ENCODE peak calls at places on chromosomes 12 and 14, in four cellular contexts. H is GM12878, I is HepG2, M is K562. K is an unnamed sample.

GRCh38 chr12:64633940-64634337 is 23.6 kb downstream of the RASSF3 start:
- DNase-seq in H (no peak), M (no peak), I (peak), K (no peak)

GRCh38 chr12:111868676-111869588 is 26.9 kb downstream of the MAPKAPK5 start:
- DNase-seq in H (no peak), I (no peak), M (no peak), K (peak)

GRCh38 chr14:105021656-105022275 is 883 bp upstream of the CDCA4 start:
- DNase-seq in H (no peak), M (peak), I (peak), K (peak)

GRCh38 chr12:132218915-132219314 is 74.7 kb downstream of the NOC4L start:
- DNase-seq in I (peak), H (no peak), M (peak), K (peak)

GRCh38 chr12:1496162-1496925 is 98.0 kb downstream of the FBXL14 start:
- DNase-seq in I (no peak), H (no peak), M (no peak), K (no peak)

GRCh38 chr12:28110329-28110728 is 79.9 kb upstream of the CCDC91 start:
- DNase-seq in M (no peak), H (no peak), I (no peak), K (no peak)

GRCh38 chr12:69024413-69024812 is 91.4 kb upstream of the CPM start:
- DNase-seq in H (no peak), M (no peak), I (no peak), K (no peak)

GRCh38 chr14:101472518-101472849 is 88.8 kb upstream of the DIO3 start:
- DNase-seq in H (no peak), I (no peak), M (no peak), K (no peak)

GRCh38 chr12:24133385-24133784 is 183.9 kb upstream of the SOX5 start:
- DNase-seq in M (no peak), H (peak), I (peak), K (peak)

GRCh38 chr12:79006306-79006705 is 141.7 kb downstream of the SYT1 start:
- DNase-seq in H (no peak), I (no peak), M (no peak), K (no peak)

GRCh38 chr12:97910559-97910958 is 448.0 kb downstream of the RMST start:
- DNase-seq in I (no peak), H (no peak), M (no peak), K (no peak)
- TF ChIP-seq ETV6 in I (no peak), H (no peak), M (no peak), K (no peak)

GRCh38 chr12:9027156-9027555 is 37.8 kb downstream of the KLRG1 start:
- DNase-seq in I (no peak), H (no peak), M (no peak), K (no peak)
- TF ChIP-seq SP1 in I (no peak), H (no peak), M (no peak), K (no peak)

GRCh38 chr12:118370601-118371000 is 2.1 kb downstream of the TAOK3 start:
- DNase-seq in I (no peak), H (no peak), M (no peak), K (no peak)
- TF ChIP-seq CREB1 in I (no peak), H (no peak), M (no peak), K (no peak)

GRCh38 chr14:61694039-61694438 is 1.3 kb upstream of the HIF1A start:
- DNase-seq in I (no peak), H (no peak), M (no peak), K (no peak)

GRCh38 chr14:61698216-61698980 is 3.1 kb downstream of the HIF1A start:
- DNase-seq in H (no peak), M (no peak), I (no peak), K (no peak)

GRCh38 chr14:61696753-61697318 is 1.5 kb downstream of the HIF1A start:
- DNase-seq in M (no peak), H (no peak), I (no peak), K (no peak)

GRCh38 chr14:61694830-61695694 is at the start of gene HIF1A:
- DNase-seq in I (peak), H (peak), M (peak), K (peak)

DNA sequence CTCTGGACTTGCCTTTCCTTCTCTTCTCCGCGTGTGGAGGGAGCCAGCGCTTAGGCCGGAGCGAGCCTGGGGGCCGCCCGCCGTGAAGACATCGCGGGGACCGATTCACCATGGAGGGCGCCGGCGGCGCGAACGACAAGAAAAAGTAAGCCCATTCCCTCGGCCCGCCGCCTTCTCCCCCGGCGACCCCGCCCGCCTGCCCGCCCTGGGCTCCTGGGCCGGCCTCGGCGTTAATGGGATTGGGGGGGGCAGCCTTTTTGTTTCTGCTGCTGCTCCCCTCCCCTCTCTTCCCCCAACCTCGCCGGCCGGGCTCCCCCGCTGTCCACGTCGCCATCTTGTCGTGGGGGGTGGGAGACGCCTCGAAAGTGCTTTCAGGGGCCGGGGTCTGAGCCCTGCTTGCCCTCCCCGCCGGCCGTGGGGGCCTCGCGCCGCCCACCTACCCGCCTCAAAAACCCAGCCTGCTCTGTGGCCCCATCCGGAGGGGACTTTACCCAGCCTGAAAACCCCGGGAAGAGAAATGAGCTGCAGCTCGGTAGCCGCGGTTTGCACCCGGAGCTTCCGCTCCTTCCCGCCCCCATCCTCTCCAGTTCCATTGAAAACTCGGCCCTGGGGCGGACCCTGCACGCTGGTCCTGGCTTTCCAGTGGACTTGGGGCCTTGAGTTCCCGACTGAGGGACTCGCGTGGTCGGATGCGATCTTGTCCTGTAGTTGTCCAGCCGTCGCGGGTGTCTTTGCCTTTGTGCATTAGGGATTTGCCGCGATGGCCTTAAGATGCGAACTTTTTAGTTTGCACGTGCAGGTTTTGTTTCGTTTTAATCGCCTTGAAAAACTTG is 598 bp downstream of the HIF1A start:
- DNase-seq in H (no peak), I (peak), M (peak), K (peak)
- TF ChIP-seq ETV6 in H (no peak), I (no peak), M (no peak), K (no peak)

GRCh38 chr14:26984318-26985177 is 386.7 kb upstream of the NOVA1 start:
- DNase-seq in H (no peak), M (peak), I (peak), K (peak)
- TF ChIP-seq SP1 in H (no peak), M (no peak), I (no peak), K (no peak)

GRCh38 chr14:86015511-86015910 is 485.6 kb downstream of the FLRT2 start:
- DNase-seq in H (no peak), M (no peak), I (no peak), K (no peak)

GRCh38 chr14:86013663-86014062 is 483.7 kb downstream of the FLRT2 start:
- DNase-seq in I (peak), H (no peak), M (no peak), K (no peak)

GRCh38 chr14:86012391-86012790 is 482.4 kb downstream of the FLRT2 start:
- DNase-seq in I (no peak), H (no peak), M (no peak), K (no peak)

DNA sequence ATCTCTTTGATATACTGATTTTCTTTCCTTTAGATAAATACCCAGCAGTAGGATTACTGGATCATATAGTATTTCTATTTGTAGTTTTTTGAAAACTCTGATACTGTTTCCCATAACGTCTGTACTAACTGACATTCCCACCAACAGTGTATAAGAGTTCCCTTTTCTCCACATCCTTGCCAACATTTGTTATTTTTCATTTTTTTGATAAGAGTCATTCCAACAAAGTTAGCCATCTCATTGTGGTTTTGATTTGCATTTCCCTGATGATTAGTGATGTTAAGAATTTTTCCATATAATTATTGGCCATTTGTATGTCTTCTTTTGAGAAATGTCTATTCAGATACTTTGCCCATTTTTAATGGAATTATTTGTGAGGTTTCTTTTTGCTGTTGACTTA is 486.0 kb downstream of the FLRT2 start:
- DNase-seq in I (no peak), H (no peak), M (no peak), K (no peak)
- TF ChIP-seq CREB1 in I (no peak), H (no peak), M (no peak), K (no peak)

GRCh38 chr12:128803788-128804187 is 20.0 kb downstream of the SLC15A4 start:
- DNase-seq in H (no peak), M (no peak), I (no peak), K (no peak)

GRCh38 chr12:128804762-128805161 is 19.0 kb downstream of the SLC15A4 start:
- DNase-seq in M (no peak), H (no peak), I (no peak), K (no peak)

GRCh38 chr12:128801879-128802391 is 21.8 kb downstream of the SLC15A4 start:
- DNase-seq in I (no peak), M (no peak), H (no peak), K (no peak)

GRCh38 chr12:128800606-128801005 is 23.2 kb downstream of the SLC15A4 start:
- DNase-seq in I (no peak), M (no peak), H (no peak), K (no peak)

DNA sequence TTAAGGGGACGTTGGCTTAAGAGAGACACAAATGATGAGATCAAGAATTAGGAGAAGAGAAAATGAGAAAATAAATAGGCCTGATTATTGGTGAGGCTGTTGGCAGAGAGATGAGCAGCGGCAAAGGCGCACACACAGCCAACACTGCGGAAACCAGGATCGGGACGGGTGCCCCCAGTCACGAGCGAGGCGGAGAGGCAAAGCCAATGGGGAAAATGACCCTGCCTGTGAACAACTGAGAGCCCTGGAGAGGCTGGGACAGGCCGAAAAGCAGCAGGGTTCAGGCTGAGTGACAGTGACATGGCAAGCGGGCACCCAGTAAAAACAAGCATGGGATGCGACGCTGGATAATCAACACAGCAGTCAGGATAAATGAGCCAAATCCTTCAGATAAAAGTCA is 21.0 kb downstream of the SLC15A4 start:
- DNase-seq in I (no peak), H (no peak), M (no peak), K (no peak)
- TF ChIP-seq ETV6 in I (no peak), H (no peak), M (no peak), K (no peak)

GRCh38 chr14:41389355-41389754 is 217.3 kb upstream of the LRFN5 start:
- DNase-seq in H (no peak), M (no peak), I (no peak), K (no peak)

GRCh38 chr14:41380017-41380416 is 226.7 kb upstream of the LRFN5 start:
- DNase-seq in M (no peak), H (no peak), I (no peak), K (no peak)

GRCh38 chr14:41385787-41386186 is 220.9 kb upstream of the LRFN5 start:
- DNase-seq in H (no peak), M (no peak), I (no peak), K (no peak)
- TF ChIP-seq SP1 in H (no peak), M (no peak), I (no peak), K (no peak)

DNA sequence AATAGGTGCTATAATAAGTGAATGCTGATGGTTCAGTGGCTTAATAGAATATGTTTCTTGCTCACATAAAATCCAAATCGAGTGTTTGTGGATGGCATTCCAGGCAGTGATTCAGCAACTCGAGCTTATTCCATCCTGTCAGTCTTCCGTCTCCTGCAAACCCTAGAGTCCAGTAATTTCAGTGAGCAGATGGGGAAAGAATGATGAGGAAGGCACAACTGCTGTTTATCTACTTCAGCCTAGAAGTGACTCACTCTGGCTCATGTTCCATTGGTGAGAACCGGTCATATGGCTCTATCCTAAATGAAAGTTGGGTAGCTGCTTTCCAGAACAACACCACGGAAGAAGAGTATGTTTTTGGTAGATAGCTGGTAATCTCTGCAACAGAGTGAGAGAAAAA is 421.8 kb upstream of the PDE3A start:
- DNase-seq in I (no peak), M (no peak), H (no peak), K (no peak)
- TF ChIP-seq CREB1 in I (no peak), M (no peak), H (no peak), K (no peak)

K was measured in WTC11.